ENCODE peak calls at places on chromosomes 12 and 14, in nine cellular contexts. P, I, X, D, Y, K, E, F and S are unnamed samples.

GRCh38 chr14:50060871-50061663 is 55.3 kb downstream of the VCPKMT start:
- DNase-seq in P (peak), I (peak), X (peak), D (peak), Y (peak), K (peak), E (peak), F (no peak), S (peak)

GRCh38 chr12:28585146-28585545 is 394.9 kb downstream of the CCDC91 start:
- DNase-seq in P (no peak), I (no peak), X (no peak), D (no peak), Y (no peak), K (no peak), E (no peak), F (no peak), S (no peak)

GRCh38 chr14:49893309-49894213 is 679 bp downstream of the ARF6 start:
- DNase-seq in P (peak), I (peak), X (no peak), D (no peak), Y (peak), K (peak), E (peak), F (no peak), S (peak)

GRCh38 chr12:59382678-59383425 is 213.0 kb upstream of the SLC16A7 start:
- DNase-seq in P (no peak), I (no peak), X (peak), D (no peak), Y (no peak), K (peak), E (no peak), F (no peak), S (no peak)

GRCh38 chr14:59829469-59829868 is 41.1 kb downstream of the RTN1 start:
- DNase-seq in P (no peak), I (no peak), X (no peak), D (no peak), Y (no peak), K (no peak), E (no peak), F (no peak), S (no peak)

GRCh38 chr12:114678718-114679117 is 5.3 kb downstream of the TBX3 start:
- DNase-seq in P (no peak), I (no peak), X (no peak), D (no peak), Y (no peak), K (peak), E (no peak), F (no peak), S (no peak)

GRCh38 chr12:49346659-49347306 is at the start of gene DNAJC22:
- DNase-seq in P (no peak), I (peak), X (no peak), D (no peak), Y (peak), K (no peak), E (peak), F (no peak), S (no peak)

GRCh38 chr12:77584860-77585259 is 245.8 kb upstream of the NAV3 start:
- DNase-seq in P (no peak), I (no peak), X (no peak), D (no peak), Y (no peak), K (no peak), E (no peak), F (no peak), S (no peak)

GRCh38 chr14:98952595-98953325 is 319.2 kb downstream of the BCL11B start:
- DNase-seq in P (no peak), I (peak), X (peak), D (no peak), Y (peak), K (peak), E (no peak), F (no peak), S (no peak)

GRCh38 chr14:96261772-96262485 is 5.9 kb downstream of the BDKRB1 start:
- DNase-seq in P (no peak), I (no peak), X (no peak), D (no peak), Y (no peak), K (no peak), E (no peak), F (no peak), S (no peak)
- TF ChIP-seq CTCF in P (no peak), I (no peak), X (no peak), D (no peak), Y (no peak), K (no peak), E (no peak), F (no peak), S (no peak)

DNA sequence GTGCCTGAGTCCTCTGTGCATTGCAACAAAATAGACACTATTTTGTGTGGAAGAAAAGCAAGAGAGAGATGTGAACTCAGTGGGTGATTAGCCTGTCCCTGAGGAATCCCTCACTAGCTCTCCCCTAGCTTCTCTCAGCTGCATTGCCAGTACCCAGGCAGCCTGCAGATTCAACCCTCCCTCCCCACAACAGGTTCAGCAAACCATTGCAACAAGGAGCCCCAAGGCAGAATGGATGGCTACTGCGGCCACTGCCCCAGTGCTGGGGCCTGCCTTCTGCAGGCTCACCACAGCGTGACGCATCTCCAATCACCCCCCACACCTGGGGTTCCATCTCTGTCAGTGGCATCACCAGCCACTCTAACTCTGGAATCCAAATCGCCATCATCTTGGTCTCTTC is 2.3 kb downstream of the CRACR2A start:
- DNase-seq in P (no peak), I (no peak), X (no peak), D (no peak), Y (no peak), K (no peak), E (no peak), F (peak), S (no peak)
- TF ChIP-seq CTCF in P (no peak), I (no peak), X (no peak), D (no peak), Y (no peak), K (no peak), E (no peak), F (no peak), S (no peak)

GRCh38 chr14:104341532-104342434 is 203.4 kb downstream of the KIF26A start:
- DNase-seq in P (peak), I (peak), X (no peak), D (no peak), Y (peak), K (no peak), E (peak), F (no peak), S (peak)

GRCh38 chr14:104343294-104343625 is 204.9 kb downstream of the KIF26A start:
- DNase-seq in P (no peak), I (no peak), X (no peak), D (no peak), Y (no peak), K (no peak), E (no peak), F (no peak), S (no peak)

GRCh38 chr14:104344815-104345214 is 206.4 kb downstream of the KIF26A start:
- DNase-seq in P (no peak), I (no peak), X (no peak), D (no peak), Y (no peak), K (no peak), E (no peak), F (no peak), S (no peak)

GRCh38 chr14:104343690-104344640 is 205.6 kb downstream of the KIF26A start:
- DNase-seq in P (peak), I (no peak), X (no peak), D (no peak), Y (no peak), K (no peak), E (no peak), F (no peak), S (no peak)

GRCh38 chr14:104342435-104343293 is 204.3 kb downstream of the KIF26A start:
- DNase-seq in P (peak), I (no peak), X (no peak), D (no peak), Y (no peak), K (no peak), E (no peak), F (no peak), S (no peak)
- TF ChIP-seq CTCF in P (no peak), I (no peak), X (no peak), D (no peak), Y (no peak), K (no peak), E (no peak), F (no peak), S (no peak)

DNA sequence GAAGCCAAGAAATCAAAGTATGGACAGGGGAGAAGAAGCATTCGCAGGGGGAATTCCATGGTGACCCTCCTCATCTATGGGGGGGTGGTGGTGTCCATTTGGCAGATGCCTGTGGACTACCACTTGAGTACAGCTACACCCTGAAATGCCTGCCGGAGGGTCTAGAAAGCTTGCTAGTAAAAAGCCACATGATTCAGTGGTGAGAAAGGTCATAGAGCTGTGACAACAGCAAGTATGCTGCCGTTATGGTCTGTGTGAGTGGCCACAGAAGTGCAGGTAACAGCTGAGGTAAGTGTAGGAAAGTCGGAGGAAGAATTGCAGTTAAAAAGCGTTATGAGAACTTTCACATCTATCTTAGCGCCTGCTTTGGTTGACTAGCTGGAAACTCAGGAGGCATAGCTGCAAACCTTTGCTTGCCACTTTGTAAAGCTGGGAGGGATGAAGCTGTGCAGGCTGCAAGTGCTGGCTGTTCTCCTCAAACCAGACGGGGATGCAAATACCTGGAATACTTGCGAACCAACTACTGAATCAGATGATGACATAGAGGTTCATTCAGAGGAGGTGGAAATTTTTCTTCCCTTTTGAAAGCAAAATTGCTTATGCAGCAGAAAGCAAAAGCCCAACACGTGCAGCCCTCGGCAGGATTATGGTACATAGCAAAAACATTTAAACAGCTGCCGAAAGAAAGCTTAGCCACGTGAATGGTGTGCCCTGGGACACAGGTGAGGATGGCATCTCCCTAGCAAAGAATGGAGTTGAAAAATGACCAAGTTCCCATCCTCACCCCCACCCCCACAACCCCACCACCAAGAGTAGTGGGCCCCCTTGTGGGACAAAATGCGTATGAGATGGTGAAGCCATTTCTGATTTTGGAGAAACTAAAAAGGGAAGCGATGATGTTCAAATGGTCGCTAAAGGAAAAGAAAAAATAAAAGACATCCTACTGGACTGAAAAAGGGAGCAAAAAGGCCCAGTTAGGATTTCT is 287.0 kb downstream of the RERGL start:
- DNase-seq in P (no peak), I (no peak), X (no peak), D (no peak), Y (no peak), K (no peak), E (no peak), F (no peak), S (no peak)
- TF ChIP-seq CTCF in P (no peak), I (no peak), X (no peak), D (no peak), Y (no peak), K (no peak), E (no peak), F (no peak), S (no peak)

GRCh38 chr12:48001426-48002178 is 2.7 kb downstream of the COL2A1 start:
- DNase-seq in P (no peak), I (no peak), X (peak), D (no peak), Y (peak), K (peak), E (no peak), F (no peak), S (peak)

GRCh38 chr12:47999816-48000215 is 4.5 kb downstream of the COL2A1 start:
- DNase-seq in P (no peak), I (no peak), X (no peak), D (no peak), Y (no peak), K (no peak), E (no peak), F (no peak), S (no peak)

GRCh38 chr12:48002179-48002601 is 2.1 kb downstream of the COL2A1 start:
- DNase-seq in P (no peak), I (no peak), X (peak), D (no peak), Y (no peak), K (peak), E (no peak), F (no peak), S (no peak)

GRCh38 chr12:48002773-48003218 is 1.5 kb downstream of the COL2A1 start:
- DNase-seq in P (peak), I (no peak), X (peak), D (no peak), Y (no peak), K (peak), E (no peak), F (no peak), S (peak)

DNA sequence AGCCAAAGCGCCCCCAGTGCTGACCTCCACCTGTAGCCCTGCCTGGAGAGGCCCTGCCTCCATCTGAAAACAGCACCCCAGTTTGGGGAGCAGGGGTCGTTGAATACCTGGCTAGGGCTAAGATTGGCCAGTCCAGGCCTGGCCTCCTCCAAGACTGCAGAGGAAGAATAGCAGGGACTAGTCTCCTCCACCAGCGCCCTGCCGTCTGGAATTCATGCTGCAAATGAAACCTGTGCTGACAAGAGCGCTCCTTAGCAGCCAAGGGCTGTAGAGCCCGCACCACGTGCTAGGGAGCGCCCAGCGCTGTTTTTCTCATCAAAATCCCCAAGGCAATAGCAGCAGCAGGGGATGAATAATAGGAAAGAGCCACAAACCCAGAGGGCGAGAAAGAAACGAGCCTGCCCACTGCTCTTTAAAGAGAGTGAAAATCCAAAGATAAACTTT is 3.4 kb downstream of the COL2A1 start:
- DNase-seq in P (no peak), I (peak), X (peak), D (peak), Y (peak), K (peak), E (no peak), F (no peak), S (no peak)
- TF ChIP-seq CTCF in P (no peak), I (no peak), X (peak), D (no peak), Y (no peak), K (no peak), E (no peak), F (no peak), S (no peak)